ENCODE peak calls at places on chromosomes 4 and X, in eight cellular contexts. One of them, this sample, is unnamed.

GRCh38 chr4:81620442-81620841 is 148.7 kb upstream of the RASGEF1B start:
- DNase-seq in H9: no peak
- DNase-seq in mesothelial cell of epicardium: no peak
- DNase-seq in NCI-H2081: no peak
- DNase-seq in amygdala: no peak
- DNase-seq in GM06990: no peak
- DNase-seq in activated naive CD8-positive, alpha-beta T cell treated with anti-CD3 and anti-CD28 coated beads, Interleukin-2, amount 50 U/mL, for 24 hours: no peak
- DNase-seq in HL-60: no peak
- DNase-seq in this sample: no peak

GRCh38 chrX:2468406-2469195 is 32.2 kb downstream of the DHRSX start:
- DNase-seq in HL-60: no peak
- DNase-seq in amygdala: no peak
- DNase-seq in NCI-H2081: no peak
- DNase-seq in activated naive CD8-positive, alpha-beta T cell treated with anti-CD3 and anti-CD28 coated beads, Interleukin-2, amount 50 U/mL, for 24 hours: no peak
- DNase-seq in H9: no peak
- DNase-seq in GM06990: no peak
- DNase-seq in mesothelial cell of epicardium: no peak
- DNase-seq in this sample: no peak

GRCh38 chrX:154719132-154719675 is 31.7 kb downstream of the GAB3 start:
- DNase-seq in mesothelial cell of epicardium: no peak
- DNase-seq in GM06990: no peak
- DNase-seq in activated naive CD8-positive, alpha-beta T cell treated with anti-CD3 and anti-CD28 coated beads, Interleukin-2, amount 50 U/mL, for 24 hours: no peak
- DNase-seq in amygdala: no peak
- DNase-seq in NCI-H2081: no peak
- DNase-seq in HL-60: peak
- DNase-seq in H9: no peak
- DNase-seq in this sample: peak

GRCh38 chrX:79096339-79096638 is 48.2 kb upstream of the GPR174 start:
- DNase-seq in NCI-H2081: no peak
- DNase-seq in amygdala: no peak
- DNase-seq in H9: no peak
- DNase-seq in HL-60: no peak
- DNase-seq in GM06990: no peak
- DNase-seq in mesothelial cell of epicardium: no peak
- DNase-seq in activated naive CD8-positive, alpha-beta T cell treated with anti-CD3 and anti-CD28 coated beads, Interleukin-2, amount 50 U/mL, for 24 hours: no peak
- DNase-seq in this sample: no peak

GRCh38 chrX:101764538-101764937 is 104.9 kb upstream of the ARMCX2 start:
- DNase-seq in H9: no peak
- DNase-seq in amygdala: no peak
- DNase-seq in HL-60: no peak
- DNase-seq in GM06990: no peak
- DNase-seq in mesothelial cell of epicardium: no peak
- DNase-seq in NCI-H2081: no peak
- DNase-seq in activated naive CD8-positive, alpha-beta T cell treated with anti-CD3 and anti-CD28 coated beads, Interleukin-2, amount 50 U/mL, for 24 hours: no peak
- DNase-seq in this sample: no peak

GRCh38 chr4:182144621-182145359 is 98.4 kb upstream of the TENM3 start:
- DNase-seq in activated naive CD8-positive, alpha-beta T cell treated with anti-CD3 and anti-CD28 coated beads, Interleukin-2, amount 50 U/mL, for 24 hours: no peak
- DNase-seq in amygdala: no peak
- DNase-seq in mesothelial cell of epicardium: peak
- DNase-seq in GM06990: peak
- DNase-seq in NCI-H2081: no peak
- DNase-seq in HL-60: no peak
- DNase-seq in H9: peak
- DNase-seq in this sample: no peak

GRCh38 chrX:40514376-40514775 is 66.4 kb upstream of the ATP6AP2 start:
- DNase-seq in H9: no peak
- DNase-seq in GM06990: no peak
- DNase-seq in activated naive CD8-positive, alpha-beta T cell treated with anti-CD3 and anti-CD28 coated beads, Interleukin-2, amount 50 U/mL, for 24 hours: no peak
- DNase-seq in NCI-H2081: no peak
- DNase-seq in mesothelial cell of epicardium: no peak
- DNase-seq in amygdala: no peak
- DNase-seq in HL-60: no peak
- DNase-seq in this sample: no peak

GRCh38 chrX:31483336-31483735 is 411.5 kb upstream of the FTHL17 start:
- DNase-seq in H9: no peak
- DNase-seq in HL-60: no peak
- DNase-seq in NCI-H2081: no peak
- DNase-seq in GM06990: no peak
- DNase-seq in mesothelial cell of epicardium: no peak
- DNase-seq in amygdala: no peak
- DNase-seq in activated naive CD8-positive, alpha-beta T cell treated with anti-CD3 and anti-CD28 coated beads, Interleukin-2, amount 50 U/mL, for 24 hours: no peak
- DNase-seq in this sample: no peak

GRCh38 chrX:41558531-41558930 is 111.4 kb downstream of the NYX start:
- DNase-seq in activated naive CD8-positive, alpha-beta T cell treated with anti-CD3 and anti-CD28 coated beads, Interleukin-2, amount 50 U/mL, for 24 hours: no peak
- DNase-seq in GM06990: peak
- DNase-seq in NCI-H2081: no peak
- DNase-seq in amygdala: no peak
- DNase-seq in HL-60: peak
- DNase-seq in mesothelial cell of epicardium: no peak
- DNase-seq in H9: no peak
- DNase-seq in this sample: no peak

GRCh38 chr4:44632089-44632488 is 19.3 kb downstream of the YIPF7 start:
- DNase-seq in activated naive CD8-positive, alpha-beta T cell treated with anti-CD3 and anti-CD28 coated beads, Interleukin-2, amount 50 U/mL, for 24 hours: no peak
- DNase-seq in GM06990: no peak
- DNase-seq in HL-60: no peak
- DNase-seq in mesothelial cell of epicardium: no peak
- DNase-seq in NCI-H2081: no peak
- DNase-seq in amygdala: no peak
- DNase-seq in H9: no peak
- DNase-seq in this sample: no peak

This sample was measured in stimulated activated CD8-positive, alpha-beta memory T cell treated with anti-CD3 and anti-CD28 coated beads, Interleukin-4, amount 100 ng/mL, for 48 hours.